ENCODE peak calls at places on chromosomes 3 and 15, in nine cellular contexts. J is PC-3, R is GM23338, U is MM.1S, X is astrocyte, W is PC-9, H is hepatocyte, L is H1, C is mammary epithelial cell. N is an unnamed sample.

GRCh38 chr3:27312044-27312668 is 57.0 kb downstream of the NEK10 start:
- DNase-seq in C (peak; percentile 65), J (peak; percentile 86), L (no peak), U (peak; percentile 57), X (peak; percentile 59), H (peak; percentile 69), W (peak; percentile 12), R (peak; percentile 83), N (peak; percentile 24)

GRCh38 chr3:130916507-130917167 is 22.8 kb downstream of the ATP2C1 start:
- DNase-seq in W (no peak), X (no peak), J (no peak), L (no peak), U (no peak), R (no peak), C (no peak), H (no peak), N (no peak)

GRCh38 chr3:124248471-124249028 is 256.6 kb upstream of the ROPN1 start:
- DNase-seq in H (peak; percentile 19), X (peak; percentile 92), R (no peak), W (peak; percentile 39), J (peak; percentile 68), U (no peak), L (no peak), C (peak; percentile 63), N (no peak)

GRCh38 chr15:67613708-67614107 is 71.2 kb downstream of the MAP2K5 start:
- DNase-seq in H (no peak), L (no peak), U (no peak), X (no peak), C (no peak), J (peak; percentile 7), W (no peak), R (peak; percentile 68), N (no peak)

GRCh38 chr3:109985942-109986555 is 648.7 kb upstream of the DPPA4 start:
- DNase-seq in H (no peak), R (no peak), L (no peak), X (no peak), C (peak; percentile 66), U (no peak), J (no peak), W (no peak), N (no peak)

GRCh38 chr15:100252779-100253417 is 88.9 kb downstream of the ADAMTS17 start:
- DNase-seq in H (no peak), L (peak; percentile 20), R (no peak), C (no peak), U (no peak), X (no peak), W (no peak), J (no peak), N (no peak)

GRCh38 chr15:65981837-65982696 is 112.8 kb downstream of the RAB11A start:
- DNase-seq in W (peak; percentile 51), C (peak; percentile 32), R (peak; percentile 91), J (no peak), H (peak; percentile 69), U (peak; percentile 37), L (peak; percentile 88), X (no peak), N (peak; percentile 35)

GRCh38 chr3:99768126-99768525 is 49.5 kb upstream of the CMSS1 start:
- DNase-seq in R (no peak), H (no peak), W (no peak), U (no peak), C (no peak), J (no peak), X (no peak), L (no peak), N (no peak)

GRCh38 chr3:196120291-196120951 is 38.5 kb upstream of the TFRC start:
- DNase-seq in L (no peak), R (no peak), C (no peak), H (peak; percentile 25), U (no peak), X (no peak), J (no peak), W (no peak), N (peak; percentile 82)

GRCh38 chr3:196111939-196112386 is 30.1 kb upstream of the TFRC start:
- DNase-seq in C (no peak), U (no peak), H (no peak), X (no peak), W (no peak), R (peak; percentile 4), J (no peak), L (no peak), N (no peak)

GRCh38 chr3:196117809-196118208 is 35.9 kb upstream of the TFRC start:
- DNase-seq in L (no peak), W (no peak), J (no peak), U (no peak), X (no peak), H (no peak), C (no peak), R (no peak), N (no peak)

GRCh38 chr3:196115678-196116083 is 33.8 kb upstream of the TFRC start:
- DNase-seq in J (no peak), R (no peak), X (no peak), H (no peak), U (no peak), L (no peak), W (no peak), C (no peak), N (no peak)
- H2AFZ ChIP-seq in J (no peak overlapping the region), R (peak overlapping the region; percentile 23), X (no peak overlapping the region), H (no peak overlapping the region), U (no peak overlapping the region), L (no peak overlapping the region), W (no peak overlapping the region), C (no peak overlapping the region), N (no peak overlapping the region)

GRCh38 chr15:52466134-52466701 is 62.5 kb downstream of the MYO5A start:
- DNase-seq in L (no peak), W (no peak), R (peak; percentile 77), C (no peak), H (no peak), J (no peak), U (peak; percentile 97), X (no peak), N (peak; percentile 24)
- TF ChIP-seq EZH2 in L (no peak), W (no peak), R (no peak), C (no peak), H (no peak), J (no peak), U (no peak), X (no peak), N (no peak)

GRCh38 chr3:69014022-69014580 is 617 bp upstream of the EOGT start:
- DNase-seq in L (no peak), U (no peak), R (no peak), C (no peak), J (no peak), W (no peak), X (no peak), H (no peak), N (no peak)

GRCh38 chr3:69011331-69011730 is 2.2 kb downstream of the EOGT start:
- DNase-seq in J (no peak), R (no peak), X (no peak), H (no peak), W (no peak), U (no peak), L (no peak), C (peak; percentile 31), N (no peak)

GRCh38 chr3:69012836-69013255 is 638 bp downstream of the EOGT start:
- DNase-seq in R (peak; percentile 66), W (no peak), H (peak; percentile 71), C (no peak), X (peak; percentile 29), U (peak; percentile 41), J (peak; percentile 4), L (peak; percentile 54), N (no peak)

GRCh38 chr3:69013256-69014021 is at the start of gene EOGT:
- DNase-seq in R (peak; percentile 88), X (peak; percentile 77), L (peak; percentile 91), J (peak; percentile 70), H (peak; percentile 93), C (peak; percentile 85), W (peak; percentile 87), U (peak; percentile 85), N (peak; percentile 78)

DNA sequence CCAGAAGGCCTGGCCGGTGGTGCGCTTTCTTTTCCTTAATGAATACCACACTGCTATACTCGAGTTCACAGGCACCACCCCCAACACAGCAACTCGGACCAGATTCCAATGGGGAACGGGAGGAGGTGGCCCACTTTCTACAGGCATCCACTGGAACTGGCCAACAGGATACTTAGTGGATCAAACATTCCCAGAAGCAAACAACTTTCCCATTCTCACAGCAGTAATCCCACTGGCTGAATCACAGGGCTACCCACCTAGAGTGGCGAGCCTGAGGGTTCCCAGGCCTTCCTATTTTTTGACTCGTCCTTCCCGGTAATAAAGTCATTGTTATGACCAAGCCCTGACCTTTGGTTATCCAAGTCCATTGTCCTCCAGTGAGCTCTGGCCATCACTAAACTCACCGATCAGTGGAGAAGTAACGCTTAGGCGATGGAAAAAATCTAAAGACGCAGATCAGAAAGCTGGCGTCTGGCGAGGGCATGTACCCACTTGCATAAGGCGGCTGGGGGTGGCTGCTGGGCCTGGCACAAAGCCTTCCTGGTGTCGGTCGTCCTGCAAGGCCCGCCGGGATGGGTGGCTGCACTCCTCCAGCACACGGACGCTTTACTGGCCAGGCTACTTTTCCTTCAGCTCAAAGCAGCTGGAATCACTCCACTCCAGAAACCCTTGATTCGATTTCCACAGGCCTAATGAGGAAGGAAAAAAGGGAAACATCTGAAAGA is 1.2 kb downstream of the EOGT start:
- DNase-seq in W (no peak), R (peak; percentile 67), U (no peak), H (peak; percentile 20), L (no peak), J (no peak), C (peak; percentile 83), X (peak; percentile 39), N (no peak)
- H2AFZ ChIP-seq in W (no peak overlapping the region), R (no peak overlapping the region), U (peak overlapping the region; percentile 42), H (peak overlapping the region; percentile 94), L (no peak overlapping the region), J (peak overlapping the region; percentile 82), C (peak overlapping the region; percentile 81), X (peak overlapping the region; percentile 57), N (no peak overlapping the region)

GRCh38 chr15:59437473-59437776 is 561 bp upstream of the FAM81A start:
- DNase-seq in X (no peak), H (no peak), W (no peak), C (no peak), U (no peak), R (peak; percentile 24), J (no peak), L (no peak), N (no peak)

GRCh38 chr15:59436774-59437472 is 1.1 kb upstream of the FAM81A start:
- DNase-seq in J (no peak), H (no peak), R (peak; percentile 15), C (no peak), X (no peak), U (no peak), W (no peak), L (no peak), N (no peak)

GRCh38 chr15:59437777-59438574 is at the start of gene FAM81A:
- DNase-seq in U (peak; percentile 75), L (peak; percentile 78), H (peak; percentile 78), W (peak; percentile 79), C (peak; percentile 69), R (peak; percentile 82), J (peak; percentile 68), X (peak; percentile 58), N (peak; percentile 62)

GRCh38 chr15:59439571-59439970 is 1.6 kb downstream of the FAM81A start:
- DNase-seq in L (no peak), C (no peak), R (no peak), U (no peak), H (no peak), W (no peak), J (no peak), X (no peak), N (no peak)

DNA sequence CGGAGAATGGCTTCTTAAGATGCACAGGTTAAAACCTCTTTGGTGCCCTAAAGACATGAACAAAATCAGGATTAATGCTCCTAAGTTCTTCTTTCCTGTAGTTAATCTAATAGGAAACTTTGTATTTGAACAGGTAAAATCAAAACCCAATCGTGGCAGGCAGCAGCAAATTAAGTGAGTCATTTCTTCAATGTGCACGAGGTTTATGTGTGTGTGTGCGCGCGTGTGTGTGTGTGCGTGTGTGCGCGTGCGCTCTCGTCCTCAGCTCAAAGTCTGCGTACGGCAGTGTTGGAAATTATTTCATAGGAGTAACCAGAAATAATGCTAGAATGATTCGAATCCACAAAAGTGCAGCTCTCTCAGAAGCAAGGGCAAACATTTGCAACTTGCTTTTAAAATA is 905 bp downstream of the FAM81A start:
- DNase-seq in L (no peak), W (no peak), U (no peak), R (no peak), J (peak; percentile 18), X (no peak), H (no peak), C (no peak), N (no peak)
- TF ChIP-seq EZH2 in L (no peak), W (no peak), U (no peak), R (no peak), J (no peak), X (no peak), H (no peak), C (no peak), N (no peak)

N was measured in DND-41.